ENCODE peak calls at places on chromosomes 7 and 10, in seven cellular contexts. R is mucosa of descending colon, P is left ventricle myocardium inferior, V is fibroblast of mammary gland, C is thoracic aorta, E is T-helper 1 cell, B is activated T-helper 1 cell treated with Interleukin-2 at 50 U/mL for 16 hours. X is an unnamed sample.

GRCh38 chr10:78891741-78892140 is 177.0 kb upstream of the ZMIZ1 start:
- DNase-seq in R (no peak), P (no peak), V (no peak), C (no peak), E (no peak), B (no peak), X (no peak)

GRCh38 chr7:46544396-46545008 is 623.4 kb upstream of the IGFBP3 start:
- DNase-seq in R (no peak), P (no peak), V (peak; percentile 83), C (no peak), E (no peak), B (no peak), X (no peak)

GRCh38 chr10:81870472-81870871 is 4.5 kb upstream of the NRG3 start:
- DNase-seq in R (no peak), P (no peak), V (no peak), C (no peak), E (no peak), B (no peak), X (no peak)

GRCh38 chr10:129774082-129774735 is 189.9 kb downstream of the EBF3 start:
- DNase-seq in R (no peak), P (no peak), V (no peak), C (no peak), E (no peak), B (no peak), X (peak; percentile 16)

GRCh38 chr10:68333058-68333395 is 299 bp upstream of the PBLD start:
- DNase-seq in R (no peak), P (no peak), V (peak; percentile 64), C (no peak), E (no peak), B (no peak), X (no peak)

GRCh38 chr7:127968547-127968946 is 62.7 kb downstream of the LRRC4 start:
- DNase-seq in R (no peak), P (no peak), V (peak; percentile 12), C (no peak), E (no peak), B (no peak), X (no peak)

GRCh38 chr7:106653488-106653887 is 7.5 kb downstream of the CCDC71L start:
- DNase-seq in R (no peak), P (no peak), V (no peak), C (no peak), E (no peak), B (no peak), X (no peak)

GRCh38 chr7:46170792-46171191 is 249.7 kb upstream of the IGFBP3 start:
- DNase-seq in R (no peak), P (no peak), V (no peak), C (no peak), E (no peak), B (no peak), X (no peak)

GRCh38 chr10:29238531-29239080 is 50.3 kb upstream of the LYZL1 start:
- DNase-seq in R (no peak), P (no peak), V (no peak), C (no peak), E (no peak), B (no peak), X (no peak)

GRCh38 chr10:30803901-30804322 is 174.4 kb upstream of the LYZL2 start:
- DNase-seq in R (no peak), P (peak; percentile 50), V (peak; percentile 99), C (no peak), E (no peak), B (no peak), X (no peak)

GRCh38 chr7:79702116-79702515 is 248.6 kb upstream of the MAGI2 start:
- DNase-seq in R (no peak), P (no peak), V (no peak), C (no peak), E (no peak), B (no peak), X (no peak)

GRCh38 chr7:139133335-139134139 is 24.0 kb upstream of the ZC3HAV1 start:
- DNase-seq in R (peak; percentile 92), P (peak; percentile 88), V (peak; percentile 88), C (peak; percentile 62), E (peak; percentile 71), B (peak; percentile 75), X (peak; percentile 93)

GRCh38 chr7:101677421-101678137 is 48.5 kb upstream of the MYL10 start:
- DNase-seq in R (no peak), P (no peak), V (peak; percentile 49), C (no peak), E (no peak), B (no peak), X (no peak)

GRCh38 chr7:64266341-64266919 is 38.2 kb downstream of the ZNF679 start:
- DNase-seq in R (no peak), P (no peak), V (no peak), C (no peak), E (no peak), B (no peak), X (no peak)

GRCh38 chr7:54469740-54470139 is 72.4 kb upstream of the VSTM2A start:
- DNase-seq in R (no peak), P (no peak), V (no peak), C (no peak), E (no peak), B (no peak), X (no peak)

GRCh38 chr7:66731986-66732385 is 8.5 kb upstream of the RABGEF1 start:
- DNase-seq in R (no peak), P (no peak), V (no peak), C (no peak), E (no peak), B (no peak), X (no peak)

GRCh38 chr10:96124230-96125141 is 5.6 kb upstream of the ZNF518A start:
- DNase-seq in R (peak; percentile 65), P (no peak), V (peak; percentile 42), C (no peak), E (no peak), B (no peak), X (no peak)